ENCODE peak calls at places on chromosome 1, in four cellular contexts. Q is NCI-H69; G is stimulated activated CD4-positive, alpha-beta T cell treated with anti-CD3 and anti-CD28 coated beads, TNF-alpha, amount 100 ng/mL, for 48 hours; B is nephron progenitor cell. L is an unnamed sample.

GRCh38 chr1:228150458-228151169 is 884 bp downstream of the GJC2 start:
- DNase-seq in Q (no peak), B (no peak), G (no peak), L (no peak)

GRCh38 chr1:62784509-62785365 is 805 bp downstream of the ATG4C start:
- DNase-seq in Q (peak; percentile 34), G (no peak), B (no peak), L (no peak)

GRCh38 chr1:36204347-36204909 is 19.8 kb upstream of the THRAP3 start:
- DNase-seq in G (no peak), B (no peak), Q (no peak), L (no peak)

GRCh38 chr1:55276671-55277376 is 61.7 kb upstream of the USP24 start:
- DNase-seq in B (no peak), G (no peak), Q (no peak), L (no peak)

GRCh38 chr1:27011058-27011764 is 1.4 kb downstream of the TENT5B start:
- DNase-seq in Q (peak; percentile 13), G (no peak), B (peak; percentile 50), L (peak; percentile 96)

GRCh38 chr1:12547586-12548225 is 70.3 kb downstream of the DHRS3 start:
- DNase-seq in Q (no peak), B (no peak), G (no peak), L (no peak)

GRCh38 chr1:230913496-230913895 is 45.2 kb upstream of the C1orf198 start:
- DNase-seq in G (no peak), B (no peak), Q (no peak), L (no peak)

GRCh38 chr1:184785529-184785928 is 30.9 kb upstream of the EDEM3 start:
- DNase-seq in B (no peak), Q (no peak), G (no peak), L (no peak)

GRCh38 chr1:161932668-161933067 is 91.0 kb downstream of the OLFML2B start:
- DNase-seq in B (no peak), Q (no peak), G (no peak), L (no peak)

GRCh38 chr1:41046347-41046775 is 24.8 kb upstream of the SLFNL1 start:
- DNase-seq in B (no peak), Q (no peak), G (no peak), L (no peak)

GRCh38 chr1:185850366-185850765 is 116.2 kb downstream of the HMCN1 start:
- DNase-seq in G (no peak), Q (no peak), B (no peak), L (no peak)